ENCODE peak calls at places on chromosomes 11 and 22, in five cellular contexts. E, W, T, R and M are unnamed samples.

GRCh38 chr22:36738416-36739020 is 35.0 kb upstream of the CACNG2 start:
- DNase-seq in E (no peak), W (no peak), T (no peak), R (no peak), M (no peak)

GRCh38 chr11:73931039-73931645 is 19.7 kb upstream of the DNAJB13 start:
- DNase-seq in E (peak), W (peak), T (peak), R (no peak), M (no peak)

GRCh38 chr11:43508511-43508918 is 149.8 kb downstream of the TTC17 start:
- DNase-seq in E (peak), W (no peak), T (no peak), R (no peak), M (no peak)

GRCh38 chr22:18064636-18065035 is 13.2 kb upstream of the PEX26 start:
- DNase-seq in E (no peak), W (no peak), T (no peak), R (no peak), M (no peak)

GRCh38 chr11:132718711-132719641 is 813.3 kb downstream of the OPCML start:
- DNase-seq in E (no peak), W (no peak), T (no peak), R (peak), M (no peak)

GRCh38 chr11:77196961-77197360 is 68.9 kb downstream of the MYO7A start:
- DNase-seq in E (no peak), W (no peak), T (no peak), R (no peak), M (no peak)

GRCh38 chr22:30947821-30948454 is 20.6 kb downstream of the MORC2 start:
- DNase-seq in E (peak), W (no peak), T (no peak), R (no peak), M (no peak)

GRCh38 chr11:71302534-71302909 is 50.1 kb upstream of the SHANK2 start:
- DNase-seq in E (no peak), W (no peak), T (no peak), R (no peak), M (no peak)

GRCh38 chr11:20127671-20128527 is 32.4 kb downstream of the DBX1 start:
- DNase-seq in E (peak), W (peak), T (peak), R (peak), M (peak)

GRCh38 chr22:29641781-29642355 is 38.4 kb downstream of the NF2 start:
- DNase-seq in E (peak), W (no peak), T (no peak), R (no peak), M (no peak)

GRCh38 chr11:80096736-80097135 is 655.9 kb upstream of the TENM4 start:
- DNase-seq in E (no peak), W (no peak), T (no peak), R (no peak), M (no peak)

GRCh38 chr22:46936378-46936916 is 174.0 kb downstream of the TBC1D22A start:
- DNase-seq in E (peak), W (no peak), T (no peak), R (no peak), M (no peak)

GRCh38 chr11:65700377-65700776 is 11.7 kb upstream of the KAT5 start:
- DNase-seq in E (peak), W (peak), T (no peak), R (no peak), M (no peak)

GRCh38 chr11:121494355-121495099 is 41.8 kb upstream of the SORL1-AS1 start:
- DNase-seq in E (no peak), W (no peak), T (no peak), R (peak), M (no peak)

GRCh38 chr22:47878460-47878859 is 1116.0 kb downstream of the TBC1D22A start:
- DNase-seq in E (no peak), W (no peak), T (no peak), R (no peak), M (no peak)

GRCh38 chr11:122813176-122813917 is 25.0 kb upstream of the CRTAM start:
- DNase-seq in E (no peak), W (no peak), T (no peak), R (no peak), M (no peak)

GRCh38 chr11:27296406-27296994 is 66.5 kb downstream of the CCDC34 start:
- DNase-seq in E (peak), W (peak), T (no peak), R (no peak), M (no peak)

GRCh38 chr22:28999510-29000224 is 62.0 kb downstream of the C22orf31 start:
- DNase-seq in E (peak), W (no peak), T (no peak), R (no peak), M (no peak)

GRCh38 chr11:75066061-75066460 is 30.6 kb downstream of the OR2AT4 start:
- DNase-seq in E (no peak), W (no peak), T (no peak), R (no peak), M (no peak)